ENCODE peak calls at places on chromosomes 11 and 22, in four cellular contexts. K is mesendoderm, J is NT2/D1, I is ascending aorta. L is an unnamed sample.

GRCh38 chr22:23223566-23224317 is 43.4 kb downstream of the BCR start:
- DNase-seq in K (peak; percentile 50), J (no peak), I (no peak), L (no peak)

GRCh38 chr11:119907122-119907933 is 178.3 kb upstream of the NECTIN1 start:
- DNase-seq in K (peak; percentile 48), J (no peak), I (no peak), L (peak; percentile 90)

GRCh38 chr11:65645710-65646109 is 7.8 kb downstream of the SIPA1 start:
- DNase-seq in K (peak; percentile 51), J (no peak), I (no peak), L (no peak)

GRCh38 chr22:39997939-39998726 is 3.4 kb downstream of the FAM83F start:
- DNase-seq in K (peak; percentile 92), J (peak; percentile 57), I (no peak), L (peak; percentile 83)

GRCh38 chr22:18064636-18065035 is 13.2 kb upstream of the PEX26 start:
- DNase-seq in K (no peak), J (no peak), I (no peak), L (no peak)

GRCh38 chr11:19060629-19061028 is at the start of gene MRGPRX2:
- DNase-seq in K (no peak), J (no peak), I (no peak), L (no peak)

GRCh38 chr22:29340566-29340965 is 25.1 kb upstream of the RASL10A start:
- DNase-seq in K (no peak), J (no peak), I (no peak), L (no peak)

GRCh38 chr22:24938741-24939341 is 7.7 kb downstream of the LHFPL7 start:
- DNase-seq in K (peak; percentile 77), J (no peak), I (no peak), L (no peak)

GRCh38 chr11:40338062-40338461 is 1121.4 kb downstream of the LRRC4C start:
- DNase-seq in K (no peak), J (no peak), I (no peak), L (no peak)

GRCh38 chr11:29310706-29311342 is 706.0 kb downstream of the KCNA4 start:
- DNase-seq in K (peak; percentile 44), J (no peak), I (no peak), L (no peak)

GRCh38 chr11:8315463-8315862 is 51.8 kb upstream of the LMO1 start:
- DNase-seq in K (no peak), J (no peak), I (no peak), L (no peak)

GRCh38 chr22:43862074-43862881 is at the start of gene SULT4A1:
- DNase-seq in K (peak; percentile 49), J (peak; percentile 30), I (no peak), L (no peak)

GRCh38 chr22:44723801-44724200 is 21.8 kb downstream of the PRR5 start:
- DNase-seq in K (peak; percentile 62), J (no peak), I (no peak), L (no peak)

GRCh38 chr11:61532136-61533038 is 23.8 kb downstream of the LRRC10B start:
- DNase-seq in K (peak; percentile 82), J (peak; percentile 67), I (no peak), L (peak; percentile 40)

GRCh38 chr11:58334708-58335107 is 24.2 kb downstream of the OR5B17 start:
- DNase-seq in K (peak; percentile 71), J (peak; percentile 5), I (no peak), L (no peak)

GRCh38 chr11:69132301-69132670 is 23.4 kb upstream of the SMIM38 start:
- DNase-seq in K (no peak), J (no peak), I (no peak), L (no peak)

GRCh38 chr11:130204703-130205095 is 45.1 kb downstream of the ST14 start:
- DNase-seq in K (no peak), J (no peak), I (no peak), L (no peak)

DNA sequence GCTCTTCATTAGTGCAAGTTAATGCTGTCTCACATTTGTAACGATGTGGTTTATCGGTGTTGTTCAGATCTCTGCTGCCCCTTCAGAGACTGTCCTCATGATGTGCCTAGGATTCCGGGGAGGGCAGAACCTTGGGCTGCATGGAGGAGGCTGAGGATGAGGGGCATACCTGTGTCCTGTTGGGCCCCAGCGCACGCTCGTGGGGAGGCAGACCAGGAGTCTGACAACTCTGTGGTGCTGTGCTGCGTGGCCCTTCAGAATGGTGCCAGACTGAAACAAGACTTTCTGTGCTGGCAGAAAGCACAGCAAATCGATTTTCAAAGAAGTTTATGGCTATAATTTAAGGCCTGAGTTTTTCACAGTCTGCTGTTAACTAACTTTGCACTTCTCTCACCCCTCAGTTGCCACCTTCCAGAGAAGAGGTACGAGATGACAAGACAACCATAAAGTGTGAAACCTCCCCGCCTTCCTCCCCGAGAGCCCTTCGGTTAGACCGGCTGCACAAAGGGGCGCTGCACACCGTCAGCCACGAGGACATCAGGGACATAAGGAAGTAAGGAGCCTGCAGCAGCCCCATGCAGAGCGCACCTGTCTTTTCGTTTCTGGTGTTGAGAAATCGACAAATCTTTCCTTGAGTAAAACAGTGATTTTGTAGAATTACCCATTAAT is 44.3 kb upstream of the CTTN start:
- DNase-seq in K (no peak), J (no peak), I (no peak), L (no peak)
- H3K36me3 ChIP-seq in K (peaks cover 21% of the 10 kb centered on the region), J (peaks cover 88% of the 10 kb centered on the region), I (peaks cover 43% of the 10 kb centered on the region), L (peaks cover 46% of the 10 kb centered on the region)

GRCh38 chr22:46280999-46281623 is 13.3 kb downstream of the TTC38 start:
- DNase-seq in K (no peak), J (no peak), I (no peak), L (no peak)
- H3K36me3 ChIP-seq in K (peaks cover 8% of the 10 kb centered on the region), J (peaks cover 73% of the 10 kb centered on the region), I (peaks cover 73% of the 10 kb centered on the region), L (peaks cover 98% of the 10 kb centered on the region)

GRCh38 chr22:20560716-20561115 is 53.3 kb downstream of the MED15 start:
- DNase-seq in K (no peak), J (no peak), I (no peak), L (no peak)
- H3K36me3 ChIP-seq in K (peaks cover 11% of the 10 kb centered on the region), J (peaks cover 59% of the 10 kb centered on the region), I (peaks cover 26% of the 10 kb centered on the region), L (peaks cover 84% of the 10 kb centered on the region)

GRCh38 chr11:77884186-77884828 is 63.4 kb downstream of the AAMDC start:
- DNase-seq in K (no peak), J (no peak), I (no peak), L (no peak)

GRCh38 chr11:77882396-77882795 is 61.5 kb downstream of the AAMDC start:
- DNase-seq in K (no peak), J (no peak), I (no peak), L (no peak)

GRCh38 chr11:77884829-77885190 is 63.9 kb downstream of the AAMDC start:
- DNase-seq in K (no peak), J (no peak), I (no peak), L (no peak)

GRCh38 chr11:77886401-77886800 is 65.5 kb downstream of the AAMDC start:
- DNase-seq in K (peak; percentile 68), J (no peak), I (no peak), L (no peak)

DNA sequence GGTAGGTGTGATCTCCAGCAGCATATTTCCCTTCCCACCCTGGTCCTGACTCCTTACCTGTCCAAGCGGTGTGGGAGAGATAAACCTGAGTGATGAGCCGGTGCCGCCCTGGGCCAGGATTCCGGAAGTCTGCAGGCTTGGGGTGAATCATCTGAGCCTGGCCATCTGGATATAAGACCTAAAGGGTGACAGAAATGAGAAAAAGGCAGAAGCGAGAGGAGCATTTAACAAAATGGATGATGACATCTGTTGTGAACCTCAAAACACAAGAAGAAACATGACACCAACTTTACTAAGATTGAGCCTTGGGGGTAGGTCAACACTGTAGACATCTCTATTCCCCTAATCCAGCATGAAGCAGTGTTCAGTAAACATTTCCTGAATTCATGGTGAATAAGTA is 62.8 kb downstream of the AAMDC start:
- DNase-seq in K (no peak), J (no peak), I (no peak), L (no peak)
- H3K36me3 ChIP-seq in K (peaks cover 3% of the 10 kb centered on the region), J (peaks cover 42% of the 10 kb centered on the region), I (peaks cover 27% of the 10 kb centered on the region), L (peaks cover 71% of the 10 kb centered on the region)

DNA sequence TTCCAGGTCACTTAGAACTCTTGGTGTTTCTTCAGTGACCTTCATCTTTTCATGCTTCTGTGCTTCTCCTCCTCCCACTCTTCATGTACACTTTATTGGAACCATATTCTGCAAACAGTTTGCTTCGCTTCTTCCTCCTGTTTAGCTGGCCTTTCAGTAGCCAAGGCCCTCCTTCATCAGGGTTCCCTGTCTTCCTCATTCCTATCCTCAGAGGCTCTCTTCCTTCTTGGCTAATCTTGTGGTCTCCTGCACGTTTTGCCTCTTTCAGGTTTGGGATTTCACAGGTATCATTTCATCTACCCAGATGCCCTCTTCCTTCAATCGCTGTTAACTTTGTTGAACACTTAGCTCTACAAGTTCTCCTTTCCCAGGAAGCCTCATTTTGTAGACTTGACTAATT is 66.8 kb downstream of the DEPDC5 start:
- DNase-seq in K (no peak), J (no peak), I (no peak), L (no peak)
- H3K36me3 ChIP-seq in K (peaks cover 8% of the 10 kb centered on the region), J (peaks cover 58% of the 10 kb centered on the region), I (peaks cover 64% of the 10 kb centered on the region), L (peaks cover 100% of the 10 kb centered on the region)

DNA sequence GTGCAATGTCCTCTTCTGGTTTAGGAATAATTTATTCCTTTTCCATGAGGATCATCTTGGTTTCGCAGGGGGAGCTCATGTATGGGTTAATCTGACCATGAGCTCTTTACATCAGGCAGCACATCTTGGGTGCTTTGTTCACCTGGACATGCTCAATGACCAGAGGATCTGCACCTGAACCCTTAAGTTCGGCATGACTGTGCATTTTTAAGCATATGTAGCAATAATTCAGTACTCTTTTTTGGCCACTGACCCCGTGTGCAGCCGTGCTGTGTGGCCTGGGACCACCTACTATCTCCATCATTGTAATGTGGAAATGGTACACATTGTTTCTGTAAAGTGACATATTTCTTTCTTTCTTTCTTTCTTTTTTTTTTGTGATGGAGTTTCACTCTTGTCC is 62.9 kb downstream of the DEPDC5 start:
- DNase-seq in K (no peak), J (no peak), I (no peak), L (no peak)
- H3K36me3 ChIP-seq in K (peaks cover 8% of the 10 kb centered on the region), J (peaks cover 50% of the 10 kb centered on the region), I (peaks cover 71% of the 10 kb centered on the region), L (peaks cover 71% of the 10 kb centered on the region)

GRCh38 chr11:1373536-1374214 is 16.1 kb upstream of the BRSK2 start:
- DNase-seq in K (no peak), J (no peak), I (no peak), L (no peak)

GRCh38 chr11:1371836-1372465 is 17.8 kb upstream of the BRSK2 start:
- DNase-seq in K (no peak), J (no peak), I (no peak), L (no peak)

GRCh38 chr11:1371377-1371776 is 18.4 kb upstream of the BRSK2 start:
- DNase-seq in K (no peak), J (no peak), I (no peak), L (no peak)

GRCh38 chr11:1371026-1371325 is 18.8 kb upstream of the BRSK2 start:
- DNase-seq in K (no peak), J (no peak), I (no peak), L (no peak)

GRCh38 chr11:1372660-1373059 is 17.1 kb upstream of the BRSK2 start:
- DNase-seq in K (no peak), J (no peak), I (no peak), L (no peak)
- H3K36me3 ChIP-seq in K (no peaks in the 10 kb centered on the region), J (no peaks in the 10 kb centered on the region), I (no peaks in the 10 kb centered on the region), L (no peaks in the 10 kb centered on the region)